ENCODE peak calls at places on chromosomes 12 and 14, in seven cellular contexts. A, I, W, X, E, J and O are unnamed samples.

GRCh38 chr12:51672334-51672733 is 81.3 kb downstream of the SCN8A start:
- DNase-seq in A (no peak), X (no peak), I (no peak), W (no peak), J (no peak), E (peak), O (no peak)

GRCh38 chr14:104756477-104757237 is 3.7 kb downstream of the SIVA1 start:
- DNase-seq in A (no peak), I (no peak), E (no peak), J (no peak), X (no peak), W (no peak), O (no peak)

GRCh38 chr14:75879031-75879430 is 102.8 kb downstream of the TGFB3 start:
- DNase-seq in W (peak), I (no peak), A (no peak), X (no peak), E (peak), J (no peak), O (no peak)

GRCh38 chr12:15811192-15812127 is 22.3 kb upstream of the EPS8 start:
- DNase-seq in X (no peak), A (no peak), W (no peak), I (no peak), E (no peak), J (no peak), O (no peak)

GRCh38 chr12:88836156-88836555 is 255.9 kb upstream of the KITLG start:
- DNase-seq in A (no peak), J (no peak), X (no peak), I (no peak), W (no peak), E (peak), O (no peak)

GRCh38 chr12:52691076-52691764 is 11.0 kb upstream of the KRT1 start:
- DNase-seq in W (no peak), J (no peak), E (no peak), I (peak), A (no peak), X (no peak), O (peak)

GRCh38 chr12:131188131-131189050 is 234.7 kb downstream of the ADGRD1 start:
- DNase-seq in I (no peak), A (no peak), J (no peak), E (no peak), W (no peak), X (no peak), O (no peak)

GRCh38 chr12:86170051-86170450 is 86.1 kb downstream of the MGAT4C start:
- DNase-seq in J (no peak), W (no peak), X (no peak), I (no peak), A (no peak), E (peak), O (no peak)

GRCh38 chr12:47270782-47271664 is 191.3 kb upstream of the AMIGO2 start:
- DNase-seq in I (peak), J (no peak), A (no peak), W (peak), E (peak), X (no peak), O (no peak)

GRCh38 chr14:100554082-100554677 is 33.0 kb downstream of the BEGAIN start:
- DNase-seq in I (no peak), W (peak), E (no peak), X (no peak), J (no peak), A (no peak), O (no peak)

GRCh38 chr14:35533357-35534129 is 421 bp upstream of the INSM2 start:
- DNase-seq in X (no peak), W (peak), I (peak), J (peak), A (peak), E (peak), O (peak)

GRCh38 chr12:120539303-120539702 is 5.1 kb downstream of the RNF10 start:
- DNase-seq in E (peak), A (no peak), W (peak), J (no peak), I (peak), X (no peak), O (no peak)

GRCh38 chr14:94361682-94362081 is 26.7 kb downstream of the SERPINA1 start:
- DNase-seq in J (no peak), W (no peak), X (no peak), E (no peak), A (no peak), I (no peak), O (no peak)

GRCh38 chr12:124155711-124156110 is 139.2 kb upstream of the RFLNA start:
- DNase-seq in X (no peak), E (no peak), W (no peak), A (no peak), J (no peak), I (no peak), O (no peak)

GRCh38 chr12:72281145-72281544 is 9.0 kb downstream of the TRHDE start:
- DNase-seq in W (no peak), A (no peak), I (no peak), E (peak), J (no peak), X (no peak), O (no peak)

GRCh38 chr12:113162102-113163029 is 12.8 kb downstream of the CFAP73 start:
- DNase-seq in I (peak), W (peak), E (peak), X (no peak), A (no peak), J (peak), O (no peak)

GRCh38 chr12:82314406-82314892 is 43.7 kb downstream of the CCDC59 start:
- DNase-seq in X (no peak), A (no peak), I (no peak), J (no peak), W (peak), E (no peak), O (no peak)